ENCODE peak calls at places on chromosomes 3 and 15, in four cellular contexts. K is sciatic nerve, Q is IMR-90, F is fibroblast of pulmonary artery. H is an unnamed sample.

GRCh38 chr3:162719684-162720341 is 1223.2 kb downstream of the OTOL1 start:
- DNase-seq in Q (peak), F (peak), K (no peak), H (peak)

GRCh38 chr3:50010959-50011358 is 71.0 kb downstream of the RBM6 start:
- DNase-seq in F (no peak), Q (peak), K (no peak), H (no peak)

GRCh38 chr3:126731044-126731443 is 27.0 kb downstream of the CHCHD6 start:
- DNase-seq in Q (no peak), K (peak), F (no peak), H (no peak)

GRCh38 chr3:190319660-190320059 is 2.6 kb downstream of the CLDN1 start:
- DNase-seq in F (no peak), K (no peak), Q (peak), H (no peak)

GRCh38 chr3:190807719-190808375 is 54.6 kb downstream of the GMNC start:
- DNase-seq in K (no peak), Q (no peak), F (peak), H (no peak)

GRCh38 chr15:66498501-66499386 is 1.2 kb upstream of the SNAPC5 start:
- DNase-seq in K (no peak), F (peak), Q (peak), H (peak)

GRCh38 chr3:10973196-10973595 is 19.4 kb upstream of the SLC6A1 start:
- DNase-seq in K (no peak), F (no peak), Q (no peak), H (no peak)

GRCh38 chr15:33298631-33299030 is 12.1 kb upstream of the RYR3 start:
- DNase-seq in Q (no peak), K (no peak), F (no peak), H (no peak)

GRCh38 chr3:104856743-104857142 is 510.0 kb upstream of the ALCAM start:
- DNase-seq in Q (peak), F (no peak), K (no peak), H (peak)

GRCh38 chr15:23035964-23036566 is 3.3 kb downstream of the TUBGCP5 start:
- DNase-seq in Q (peak), K (no peak), F (peak), H (peak)

GRCh38 chr3:177145954-177146353 is 51.3 kb downstream of the TBL1XR1 start:
- DNase-seq in F (no peak), K (no peak), Q (no peak), H (no peak)

GRCh38 chr15:58083526-58083925 is 18.0 kb upstream of the ALDH1A2 start:
- DNase-seq in F (no peak), K (no peak), Q (no peak), H (no peak)